ENCODE peak calls at places on chromosomes 12 and 14, in six cellular contexts. O is cardiac muscle cell, A is GM23338, I is astrocyte of the spinal cord, W is K562, N is adrenal gland. U is an unnamed sample.

GRCh38 chr12:104505095-104505819 is 48.5 kb downstream of the CHST11 start:
- DNase-seq in O (no peak), A (no peak), I (no peak), W (no peak), N (no peak), U (no peak)

GRCh38 chr12:88706286-88706685 is 126.0 kb upstream of the KITLG start:
- DNase-seq in O (no peak), A (no peak), I (no peak), W (no peak), N (no peak), U (no peak)

GRCh38 chr14:79971330-79971729 is 240.0 kb downstream of the DIO2 start:
- DNase-seq in O (no peak), A (no peak), I (peak), W (no peak), N (no peak), U (no peak)

GRCh38 chr12:98745578-98746391 is 100.7 kb downstream of the APAF1 start:
- DNase-seq in O (peak), A (peak), I (no peak), W (no peak), N (peak), U (no peak)

GRCh38 chr14:75884198-75884611 is 97.6 kb downstream of the TGFB3 start:
- DNase-seq in O (peak), A (peak), I (peak), W (no peak), N (no peak), U (no peak)

GRCh38 chr12:115697341-115697740 is 580.2 kb downstream of the MED13L start:
- DNase-seq in O (no peak), A (no peak), I (no peak), W (no peak), N (no peak), U (no peak)

GRCh38 chr14:72736791-72737559 is 156.9 kb downstream of the DPF3 start:
- DNase-seq in O (no peak), A (no peak), I (peak), W (no peak), N (no peak), U (no peak)

GRCh38 chr14:91115986-91116385 is 2.1 kb downstream of the DGLUCY start:
- DNase-seq in O (no peak), A (no peak), I (no peak), W (no peak), N (no peak), U (no peak)

GRCh38 chr12:81207173-81207572 is 129.3 kb downstream of the ACSS3 start:
- DNase-seq in O (no peak), A (peak), I (no peak), W (no peak), N (no peak), U (no peak)

GRCh38 chr12:55681142-55682077 is 26.3 kb downstream of the ITGA7 start:
- DNase-seq in O (peak), A (peak), I (peak), W (no peak), N (peak), U (no peak)

GRCh38 chr12:48991247-48992050 is 7.7 kb downstream of the DDN start:
- DNase-seq in O (no peak), A (no peak), I (no peak), W (no peak), N (peak), U (no peak)

GRCh38 chr12:5417500-5417899 is 14.4 kb upstream of the NTF3 start:
- DNase-seq in O (no peak), A (no peak), I (no peak), W (no peak), N (no peak), U (no peak)
- TF ChIP-seq CTCF in O (no peak), A (no peak), I (no peak), W (no peak), N (no peak), U (no peak)

DNA sequence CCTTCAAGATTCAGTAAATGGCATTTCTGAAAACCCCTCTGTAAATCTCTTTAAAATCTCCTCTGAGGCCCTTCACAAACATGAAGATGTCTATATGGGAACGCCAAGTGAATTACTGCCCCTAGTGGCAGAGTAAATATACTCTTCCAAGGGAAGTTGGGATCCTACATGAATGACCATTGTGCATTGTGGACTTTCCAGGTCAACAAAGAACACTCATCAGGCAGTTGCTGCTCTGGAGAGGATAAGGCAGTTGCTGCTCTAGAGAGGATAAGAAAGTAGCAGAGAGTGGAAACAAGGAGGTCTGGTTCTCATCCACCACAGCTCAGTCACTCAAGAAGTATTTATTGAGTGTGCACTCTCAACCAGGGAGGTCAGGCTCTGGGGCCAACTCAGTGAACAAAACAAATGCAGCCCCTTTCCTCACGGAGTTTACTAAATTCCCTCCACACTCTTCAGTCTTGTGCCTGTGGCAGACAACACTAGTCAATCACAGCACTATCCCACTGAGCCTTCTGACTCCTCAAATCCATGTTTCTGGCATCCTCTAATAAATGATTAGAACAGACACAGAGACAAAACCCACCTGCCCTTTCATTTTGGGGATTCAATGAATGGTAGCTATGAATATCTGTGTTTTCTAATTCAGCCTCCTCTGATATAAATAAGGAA is 52.9 kb downstream of the SVOP start:
- DNase-seq in O (peak), A (peak), I (no peak), W (peak), N (no peak), U (no peak)
- TF ChIP-seq CTCF in O (peak), A (peak), I (peak), W (peak), N (peak), U (no peak)

DNA sequence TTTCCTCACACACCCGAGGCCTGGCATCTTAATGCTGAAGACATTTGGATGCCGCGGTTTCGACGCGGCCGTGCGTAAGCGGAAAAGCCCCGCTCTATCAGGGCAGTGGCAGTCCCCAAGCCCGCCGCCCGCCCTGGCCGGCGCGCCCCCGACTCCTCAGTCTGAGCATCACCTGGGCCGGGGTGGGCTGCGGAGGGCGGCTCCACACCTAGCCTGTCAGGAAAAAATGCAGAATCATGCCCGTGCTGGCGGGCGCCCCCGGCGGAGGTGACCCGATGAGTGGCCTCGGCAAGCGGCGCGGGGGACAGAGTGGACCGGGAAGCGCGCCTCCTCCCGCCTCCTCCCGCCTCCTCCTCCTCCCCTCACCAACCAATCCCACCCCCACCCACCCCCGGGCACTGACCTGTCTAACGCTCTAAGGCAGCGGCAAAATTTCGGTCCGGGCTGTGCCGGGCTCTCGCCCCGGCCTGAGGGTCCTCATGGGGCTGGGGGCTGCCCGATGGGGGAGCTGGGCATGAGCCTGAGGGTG is 568 bp downstream of the B4GALNT1 start:
- DNase-seq in O (no peak), A (peak), I (no peak), W (peak), N (no peak), U (peak)
- TF ChIP-seq CTCF in O (no peak), A (no peak), I (peak), W (peak), N (no peak), U (no peak)

DNA sequence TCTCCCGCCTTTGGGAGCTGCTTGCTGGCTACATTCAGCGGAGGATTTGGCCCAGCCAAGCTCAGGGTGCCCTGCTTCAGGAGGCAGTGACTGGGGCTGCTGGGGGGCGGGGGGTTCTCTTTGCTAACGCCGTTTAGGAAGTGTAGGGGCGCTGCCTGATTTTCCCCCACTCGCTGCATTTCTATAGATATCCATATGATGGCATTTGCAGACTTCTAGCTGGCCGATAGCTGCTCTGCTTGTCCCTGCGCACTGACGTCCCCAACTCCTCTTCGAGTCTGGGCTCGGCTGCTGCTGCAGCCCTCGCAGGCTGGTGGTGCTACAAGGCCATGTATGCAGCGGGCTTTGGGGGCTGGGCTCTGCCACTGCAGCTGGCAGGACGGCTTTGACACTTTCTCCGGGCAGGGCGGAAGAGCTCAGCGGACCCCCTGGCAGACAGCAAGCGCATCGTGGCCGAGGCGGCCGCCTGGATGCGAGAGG is 3.1 kb downstream of the LRFN5 start:
- DNase-seq in O (peak), A (peak), I (peak), W (no peak), N (peak), U (no peak)
- TF ChIP-seq CTCF in O (peak), A (peak), I (peak), W (no peak), N (peak), U (no peak)

GRCh38 chr14:22794533-22794932 is 20.7 kb downstream of the SLC7A7 start:
- DNase-seq in O (no peak), A (no peak), I (no peak), W (no peak), N (no peak), U (no peak)
- TF ChIP-seq CTCF in O (no peak), A (no peak), I (no peak), W (no peak), N (no peak), U (no peak)